ENCODE peak calls at places on chromosomes 12 and 14, in ten cellular contexts. J is Right ventricle myocardium superior; C is iPS-NIHi11; E is LoVo; H is A172; X is B cell; B is fibroblast of the conjunctiva; U is ureter; Y is T-helper 1 cell; Q is activated CD4-positive, alpha-beta T cell treated with anti-CD3 and anti-CD28 coated beads, Interleukin-2, amount 10 ng/mL, durations not matched to agents 7 days and 5 days. K is an unnamed sample.

GRCh38 chr14:92511472-92512247 is 1.9 kb upstream of the RIN3 start:
- DNase-seq in J (no peak), C (peak), E (peak), H (peak), X (no peak), B (peak), U (no peak), Y (no peak), Q (no peak), K (peak)

GRCh38 chr12:51238037-51238509 is 553 bp upstream of the DAZAP2 start:
- DNase-seq in J (no peak), C (no peak), E (no peak), H (peak), X (no peak), B (no peak), U (no peak), Y (no peak), Q (no peak), K (no peak)

GRCh38 chr12:90499793-90500192 is 455.2 kb downstream of the CCER1 start:
- DNase-seq in J (no peak), C (no peak), E (no peak), H (no peak), X (no peak), B (no peak), U (no peak), Y (no peak), Q (no peak), K (no peak)

GRCh38 chr14:77407158-77407557 is 16.2 kb downstream of the NOXRED1 start:
- DNase-seq in J (no peak), C (no peak), E (no peak), H (no peak), X (no peak), B (no peak), U (no peak), Y (no peak), Q (no peak), K (no peak)

GRCh38 chr12:123705935-123706334 is 6.2 kb upstream of the ATP6V0A2 start:
- DNase-seq in J (no peak), C (peak), E (no peak), H (peak), X (no peak), B (no peak), U (no peak), Y (no peak), Q (no peak), K (no peak)

GRCh38 chr12:57983858-57984505 is 42.6 kb downstream of the ATP23 start:
- DNase-seq in J (no peak), C (no peak), E (no peak), H (no peak), X (no peak), B (no peak), U (no peak), Y (no peak), Q (no peak), K (no peak)

GRCh38 chr12:45217846-45218245 is 2.0 kb downstream of the ANO6 start:
- DNase-seq in J (no peak), C (no peak), E (no peak), H (peak), X (no peak), B (no peak), U (no peak), Y (no peak), Q (no peak), K (no peak)

GRCh38 chr12:48956279-48957140 is 777 bp downstream of the ARF3 start:
- DNase-seq in J (peak), C (peak), E (peak), H (peak), X (peak), B (peak), U (peak), Y (no peak), Q (no peak), K (peak)

GRCh38 chr12:124295431-124296058 is 652 bp downstream of the RFLNA start:
- DNase-seq in J (peak), C (peak), E (no peak), H (no peak), X (no peak), B (no peak), U (no peak), Y (no peak), Q (no peak), K (no peak)

GRCh38 chr12:130364578-130364977 is 26.9 kb downstream of the PIWIL1 start:
- DNase-seq in J (no peak), C (no peak), E (peak), H (no peak), X (no peak), B (no peak), U (no peak), Y (no peak), Q (no peak), K (no peak)

GRCh38 chr12:44334347-44334746 is 498.5 kb downstream of the TMEM117 start:
- DNase-seq in J (no peak), C (no peak), E (no peak), H (no peak), X (no peak), B (no peak), U (no peak), Y (no peak), Q (no peak), K (no peak)

GRCh38 chr14:93683241-93683640 is 105.0 kb downstream of the PRIMA1 start:
- DNase-seq in J (no peak), C (peak), E (no peak), H (no peak), X (no peak), B (no peak), U (no peak), Y (no peak), Q (no peak), K (peak)

GRCh38 chr14:32183151-32184048 is 18.4 kb upstream of the RNU6-7 start:
- DNase-seq in J (no peak), C (no peak), E (no peak), H (no peak), X (no peak), B (no peak), U (no peak), Y (no peak), Q (no peak), K (no peak)

GRCh38 chr12:25590021-25590721 is 37.1 kb upstream of the LMNTD1 start:
- DNase-seq in J (no peak), C (no peak), E (no peak), H (no peak), X (no peak), B (no peak), U (no peak), Y (no peak), Q (peak), K (no peak)

GRCh38 chr12:78470354-78471195 is 394.0 kb upstream of the SYT1 start:
- DNase-seq in J (no peak), C (peak), E (peak), H (peak), X (no peak), B (peak), U (no peak), Y (no peak), Q (no peak), K (peak)

GRCh38 chr14:79825046-79825521 is 386.2 kb downstream of the DIO2 start:
- DNase-seq in J (no peak), C (no peak), E (no peak), H (peak), X (no peak), B (peak), U (no peak), Y (no peak), Q (no peak), K (no peak)

GRCh38 chr12:25301798-25302197 is 51.1 kb upstream of the KRAS start:
- DNase-seq in J (no peak), C (no peak), E (no peak), H (no peak), X (no peak), B (no peak), U (no peak), Y (no peak), Q (no peak), K (no peak)

GRCh38 chr12:80861636-80862378 is 75.9 kb downstream of the LIN7A start:
- DNase-seq in J (no peak), C (no peak), E (no peak), H (no peak), X (no peak), B (peak), U (no peak), Y (no peak), Q (no peak), K (no peak)

GRCh38 chr14:75427482-75428229 is at the start of gene JDP2:
- DNase-seq in J (peak), C (peak), E (peak), H (no peak), X (peak), B (peak), U (peak), Y (no peak), Q (peak), K (peak)

K was measured in ELF-1.